ENCODE peak calls at places on chromosomes 2 and 18, in five cellular contexts. One of them, this sample, is unnamed.

GRCh38 chr2:176063958-176064357 is 19.8 kb downstream of the EVX2 start:
- DNase-seq in HCT116: no peak
- DNase-seq in H1: no peak
- DNase-seq in HepG2: no peak
- DNase-seq in SK-N-SH: no peak
- DNase-seq in this sample: no peak

GRCh38 chr18:69936191-69936558 is 11.5 kb downstream of the CD226 start:
- DNase-seq in HCT116: no peak
- DNase-seq in H1: no peak
- DNase-seq in HepG2: no peak
- DNase-seq in SK-N-SH: no peak
- DNase-seq in this sample: no peak

GRCh38 chr2:128732976-128733431 is 414.3 kb upstream of the HS6ST1 start:
- DNase-seq in HCT116: no peak
- DNase-seq in H1: no peak
- DNase-seq in HepG2: no peak
- DNase-seq in SK-N-SH: no peak
- DNase-seq in this sample: no peak

GRCh38 chr2:23767871-23768611 is 158.9 kb downstream of the ATAD2B start:
- DNase-seq in HCT116: no peak
- DNase-seq in H1: no peak
- DNase-seq in HepG2: no peak
- DNase-seq in SK-N-SH: no peak
- DNase-seq in this sample: no peak

GRCh38 chr2:154945977-154946376 is 247.5 kb downstream of the KCNJ3 start:
- DNase-seq in HCT116: no peak
- DNase-seq in H1: no peak
- DNase-seq in HepG2: no peak
- DNase-seq in SK-N-SH: no peak
- DNase-seq in this sample: no peak

GRCh38 chr2:63047534-63048281 is 2.9 kb upstream of the OTX1 start:
- DNase-seq in HCT116: no peak
- DNase-seq in H1: no peak
- DNase-seq in HepG2: no peak
- DNase-seq in SK-N-SH: peak
- DNase-seq in this sample: no peak

GRCh38 chr18:55981712-55982475 is 393.9 kb upstream of the TCF4 start:
- DNase-seq in HCT116: no peak
- DNase-seq in H1: no peak
- DNase-seq in HepG2: no peak
- DNase-seq in SK-N-SH: no peak
- DNase-seq in this sample: no peak

GRCh38 chr2:152649997-152650396 is 67.3 kb downstream of the PRPF40A start:
- DNase-seq in HCT116: no peak
- DNase-seq in H1: no peak
- DNase-seq in HepG2: no peak
- DNase-seq in SK-N-SH: no peak
- DNase-seq in this sample: no peak

GRCh38 chr2:219252570-219252899 is 508 bp upstream of the TUBA4B start:
- DNase-seq in HCT116: no peak
- DNase-seq in H1: no peak
- DNase-seq in HepG2: no peak
- DNase-seq in SK-N-SH: peak
- DNase-seq in this sample: no peak

GRCh38 chr2:159609933-159610523 is 6.3 kb downstream of the BAZ2B start:
- DNase-seq in HCT116: no peak
- DNase-seq in H1: no peak
- DNase-seq in HepG2: peak
- DNase-seq in SK-N-SH: no peak
- DNase-seq in this sample: no peak

GRCh38 chr18:28584726-28585125 is 407.8 kb upstream of the CDH2 start:
- DNase-seq in HCT116: peak
- DNase-seq in H1: peak
- DNase-seq in HepG2: no peak
- DNase-seq in SK-N-SH: no peak
- DNase-seq in this sample: peak

GRCh38 chr2:27672723-27673486 is 9.2 kb downstream of the SLC4A1AP start:
- DNase-seq in HCT116: no peak
- DNase-seq in H1: no peak
- DNase-seq in HepG2: no peak
- DNase-seq in SK-N-SH: no peak
- DNase-seq in this sample: no peak

GRCh38 chr2:63721082-63721424 is 120.6 kb upstream of the UGP2 start:
- DNase-seq in HCT116: no peak
- DNase-seq in H1: no peak
- DNase-seq in HepG2: no peak
- DNase-seq in SK-N-SH: peak
- DNase-seq in this sample: no peak

GRCh38 chr2:105814291-105814940 is 69.7 kb downstream of the NCK2 start:
- DNase-seq in HCT116: no peak
- DNase-seq in H1: no peak
- DNase-seq in HepG2: no peak
- DNase-seq in SK-N-SH: no peak
- DNase-seq in this sample: no peak

GRCh38 chr18:36441426-36441870 is 143.9 kb downstream of the FHOD3 start:
- DNase-seq in HCT116: no peak
- DNase-seq in H1: no peak
- DNase-seq in HepG2: no peak
- DNase-seq in SK-N-SH: no peak
- DNase-seq in this sample: no peak

GRCh38 chr2:68994864-68995263 is 18.1 kb upstream of the ANTXR1 start:
- DNase-seq in HCT116: no peak
- DNase-seq in H1: no peak
- DNase-seq in HepG2: no peak
- DNase-seq in SK-N-SH: no peak
- DNase-seq in this sample: no peak

GRCh38 chr2:225889452-225889851 is 489.9 kb downstream of the NYAP2 start:
- DNase-seq in HCT116: peak
- DNase-seq in H1: no peak
- DNase-seq in HepG2: peak
- DNase-seq in SK-N-SH: peak
- DNase-seq in this sample: peak

GRCh38 chr2:185372188-185372587 is 366.4 kb upstream of the FSIP2 start:
- DNase-seq in HCT116: no peak
- DNase-seq in H1: no peak
- DNase-seq in HepG2: no peak
- DNase-seq in SK-N-SH: no peak
- DNase-seq in this sample: no peak

DNA sequence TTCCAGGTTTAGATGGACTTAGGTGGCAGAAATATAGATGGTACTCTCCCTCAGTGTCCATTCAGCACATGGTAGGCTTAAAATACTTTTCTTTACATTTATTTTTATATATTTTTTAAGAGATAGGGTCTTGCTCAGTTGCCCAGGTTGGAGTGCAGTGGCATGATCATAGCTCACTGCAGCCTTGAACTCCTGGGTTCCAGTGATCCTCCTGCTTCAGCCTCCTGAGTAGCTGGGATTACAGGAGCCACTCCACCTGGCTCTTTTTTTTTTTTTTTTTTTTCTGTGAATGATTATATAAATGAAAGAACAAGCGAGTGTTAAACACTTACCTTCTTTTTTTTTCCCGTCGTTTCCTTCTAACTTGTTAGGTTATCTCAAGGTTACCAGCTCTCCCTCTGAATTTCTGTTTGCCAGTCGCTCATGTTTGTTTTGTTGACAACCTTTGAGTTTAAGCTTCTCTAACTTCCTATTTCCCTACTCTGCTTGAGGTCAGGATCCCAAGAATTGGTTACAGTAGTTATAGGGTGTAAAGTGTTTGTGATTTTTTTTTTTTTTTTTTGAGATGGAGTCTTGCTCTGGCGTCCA is 18.9 kb downstream of the IMPA2 start:
- DNase-seq in HCT116: no peak
- DNase-seq in H1: no peak
- DNase-seq in HepG2: peak
- DNase-seq in SK-N-SH: no peak
- DNase-seq in this sample: no peak
- TF ChIP-seq JUND in HCT116: no peak
- TF ChIP-seq JUND in H1: no peak
- TF ChIP-seq JUND in HepG2: no peak
- TF ChIP-seq JUND in SK-N-SH: no peak
- TF ChIP-seq JUND in this sample: no peak

DNA sequence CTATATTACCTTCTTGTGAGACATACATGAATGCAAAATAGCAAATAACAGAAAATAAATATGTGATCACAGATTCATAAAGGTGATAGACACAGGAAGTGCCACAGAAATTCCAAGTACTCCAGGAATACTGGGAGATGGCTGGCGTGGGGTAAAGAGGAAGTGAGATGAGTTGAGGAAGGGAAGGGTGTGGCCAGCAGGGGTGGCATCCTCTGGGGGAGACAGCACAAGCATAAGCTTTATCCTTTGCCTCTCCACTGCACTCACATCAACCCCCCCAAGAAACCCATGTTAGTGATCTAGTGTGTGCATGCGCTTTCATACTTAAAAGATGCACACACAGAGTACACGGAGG is 94.8 kb upstream of the B3GNT7 start:
- DNase-seq in HCT116: no peak
- DNase-seq in H1: no peak
- DNase-seq in HepG2: no peak
- DNase-seq in SK-N-SH: no peak
- DNase-seq in this sample: no peak
- TF ChIP-seq JUND in HCT116: no peak
- TF ChIP-seq JUND in H1: no peak
- TF ChIP-seq JUND in HepG2: no peak
- TF ChIP-seq JUND in SK-N-SH: no peak
- TF ChIP-seq JUND in this sample: no peak

GRCh38 chr2:19208479-19209204 is 149.8 kb downstream of the OSR1 start:
- DNase-seq in HCT116: no peak
- DNase-seq in H1: no peak
- DNase-seq in HepG2: no peak
- DNase-seq in SK-N-SH: no peak
- DNase-seq in this sample: no peak
- TF ChIP-seq JUND in HCT116: no peak
- TF ChIP-seq JUND in H1: no peak
- TF ChIP-seq JUND in HepG2: no peak
- TF ChIP-seq JUND in SK-N-SH: no peak
- TF ChIP-seq JUND in this sample: no peak

DNA sequence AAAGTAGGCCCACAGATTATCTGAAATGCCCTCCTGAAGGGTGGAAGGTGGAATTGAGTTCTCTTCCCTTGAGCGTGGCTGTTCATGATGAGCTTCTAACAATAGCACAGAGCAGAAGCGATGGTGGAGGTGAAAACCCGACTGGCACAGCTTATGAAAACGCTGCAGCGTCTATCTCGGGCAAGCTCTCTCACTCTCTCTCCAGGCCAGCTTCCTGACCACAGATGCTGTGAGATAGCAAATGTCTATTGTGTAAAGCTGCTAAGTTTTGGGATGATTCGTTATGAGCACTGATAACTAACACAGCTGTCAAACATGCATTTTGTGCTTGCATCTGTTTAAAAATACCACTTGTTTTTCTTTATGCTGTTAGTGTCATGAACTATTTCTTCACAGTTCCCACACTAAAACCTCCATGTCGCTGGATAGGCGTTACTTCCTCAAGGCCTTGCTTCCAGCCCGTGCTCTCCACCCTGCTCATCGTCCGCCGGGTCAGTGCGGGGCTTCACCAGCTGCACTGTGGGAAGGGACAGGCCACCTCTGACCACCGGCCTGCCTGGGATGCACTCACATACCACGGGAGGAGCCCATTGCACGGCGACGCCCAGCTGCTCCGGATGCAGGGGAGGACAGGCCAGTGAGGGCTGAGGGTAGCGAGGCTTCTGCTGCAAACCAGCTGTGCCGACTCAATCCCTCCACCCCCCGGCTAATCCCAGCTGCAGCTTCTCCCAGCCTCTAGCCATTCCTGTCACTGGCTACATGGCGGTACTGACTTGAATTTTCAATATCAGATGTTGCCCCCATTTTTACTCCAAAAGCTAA is 60.0 kb upstream of the OTOS start:
- DNase-seq in HCT116: no peak
- DNase-seq in H1: no peak
- DNase-seq in HepG2: no peak
- DNase-seq in SK-N-SH: no peak
- DNase-seq in this sample: no peak
- TF ChIP-seq JUND in HCT116: no peak
- TF ChIP-seq JUND in H1: no peak
- TF ChIP-seq JUND in HepG2: no peak
- TF ChIP-seq JUND in SK-N-SH: no peak
- TF ChIP-seq JUND in this sample: no peak

GRCh38 chr2:170770008-170770303 is 222 bp upstream of the ERICH2 start:
- DNase-seq in HCT116: no peak
- DNase-seq in H1: no peak
- DNase-seq in HepG2: no peak
- DNase-seq in SK-N-SH: no peak
- DNase-seq in this sample: no peak

GRCh38 chr2:170770304-170771048 is at the start of gene ERICH2:
- DNase-seq in HCT116: peak
- DNase-seq in H1: peak
- DNase-seq in HepG2: peak
- DNase-seq in SK-N-SH: peak
- DNase-seq in this sample: peak

GRCh38 chr2:170774074-170774473 is 3.9 kb downstream of the ERICH2 start:
- DNase-seq in HCT116: no peak
- DNase-seq in H1: no peak
- DNase-seq in HepG2: no peak
- DNase-seq in SK-N-SH: no peak
- DNase-seq in this sample: no peak

GRCh38 chr2:170772295-170772694 is 2.1 kb downstream of the ERICH2 start:
- DNase-seq in HCT116: no peak
- DNase-seq in H1: no peak
- DNase-seq in HepG2: no peak
- DNase-seq in SK-N-SH: no peak
- DNase-seq in this sample: no peak

GRCh38 chr2:170771049-170771937 is 1.1 kb downstream of the ERICH2 start:
- DNase-seq in HCT116: peak
- DNase-seq in H1: no peak
- DNase-seq in HepG2: peak
- DNase-seq in SK-N-SH: no peak
- DNase-seq in this sample: no peak
- TF ChIP-seq JUND in HCT116: no peak
- TF ChIP-seq JUND in H1: no peak
- TF ChIP-seq JUND in HepG2: no peak
- TF ChIP-seq JUND in SK-N-SH: no peak
- TF ChIP-seq JUND in this sample: no peak

GRCh38 chr2:134669731-134670669 is 48.8 kb downstream of the TMEM163 start:
- DNase-seq in HCT116: no peak
- DNase-seq in H1: no peak
- DNase-seq in HepG2: no peak
- DNase-seq in SK-N-SH: no peak
- DNase-seq in this sample: no peak

GRCh38 chr2:134667541-134667940 is 51.3 kb downstream of the TMEM163 start:
- DNase-seq in HCT116: no peak
- DNase-seq in H1: no peak
- DNase-seq in HepG2: no peak
- DNase-seq in SK-N-SH: no peak
- DNase-seq in this sample: no peak

GRCh38 chr2:134667081-134667480 is 51.7 kb downstream of the TMEM163 start:
- DNase-seq in HCT116: no peak
- DNase-seq in H1: no peak
- DNase-seq in HepG2: no peak
- DNase-seq in SK-N-SH: no peak
- DNase-seq in this sample: no peak

GRCh38 chr2:134670955-134671354 is 47.8 kb downstream of the TMEM163 start:
- DNase-seq in HCT116: no peak
- DNase-seq in H1: no peak
- DNase-seq in HepG2: no peak
- DNase-seq in SK-N-SH: no peak
- DNase-seq in this sample: peak

GRCh38 chr2:134668821-134669220 is 50.0 kb downstream of the TMEM163 start:
- DNase-seq in HCT116: no peak
- DNase-seq in H1: no peak
- DNase-seq in HepG2: no peak
- DNase-seq in SK-N-SH: no peak
- DNase-seq in this sample: no peak
- TF ChIP-seq JUND in HCT116: no peak
- TF ChIP-seq JUND in H1: no peak
- TF ChIP-seq JUND in HepG2: no peak
- TF ChIP-seq JUND in SK-N-SH: no peak
- TF ChIP-seq JUND in this sample: no peak